ENCODE peak calls at places on chromosome 13, in nine cellular contexts. One of them, this sample, is unnamed.
A peak's percentile ranks its signal among the peaks of the same experiment; 100 is the strongest.

GRCh38 chr13:26342898-26343297 is 89.0 kb downstream of the CDK8 start:
- DNase-seq in T-helper 2 cell: no peak
- DNase-seq in astrocyte of the cerebellum: no peak
- DNase-seq in Peyer's patch: no peak
- DNase-seq in NCI-H748 treated with DMSO at 0.1 percent for 48 hours: peak; percentile 27
- DNase-seq in M059J: no peak
- DNase-seq in activated naive CD4-positive, alpha-beta T cell: no peak
- DNase-seq in stimulated activated naive CD8-positive, alpha-beta T cell treated with anti-CD3 and anti-CD28 coated beads, Interleukin-15, amount 100 ng/mL, for 72 hours: no peak
- DNase-seq in progenitor cell of endocrine pancreas: no peak
- DNase-seq in this sample: no peak

GRCh38 chr13:61113140-61113658 is 302.4 kb downstream of the PCDH20 start:
- DNase-seq in NCI-H748 treated with DMSO at 0.1 percent for 48 hours: no peak
- DNase-seq in progenitor cell of endocrine pancreas: no peak
- DNase-seq in T-helper 2 cell: no peak
- DNase-seq in activated naive CD4-positive, alpha-beta T cell: no peak
- DNase-seq in astrocyte of the cerebellum: no peak
- DNase-seq in Peyer's patch: no peak
- DNase-seq in M059J: no peak
- DNase-seq in stimulated activated naive CD8-positive, alpha-beta T cell treated with anti-CD3 and anti-CD28 coated beads, Interleukin-15, amount 100 ng/mL, for 72 hours: no peak
- DNase-seq in this sample: no peak

GRCh38 chr13:41059466-41059865 is 1.8 kb upstream of the WBP4 start:
- DNase-seq in Peyer's patch: no peak
- DNase-seq in NCI-H748 treated with DMSO at 0.1 percent for 48 hours: peak; percentile 52
- DNase-seq in T-helper 2 cell: no peak
- DNase-seq in M059J: no peak
- DNase-seq in progenitor cell of endocrine pancreas: no peak
- DNase-seq in stimulated activated naive CD8-positive, alpha-beta T cell treated with anti-CD3 and anti-CD28 coated beads, Interleukin-15, amount 100 ng/mL, for 72 hours: no peak
- DNase-seq in astrocyte of the cerebellum: no peak
- DNase-seq in activated naive CD4-positive, alpha-beta T cell: no peak
- DNase-seq in this sample: no peak

GRCh38 chr13:80030491-80030890 is 310.4 kb downstream of the SPRY2 start:
- DNase-seq in astrocyte of the cerebellum: no peak
- DNase-seq in progenitor cell of endocrine pancreas: no peak
- DNase-seq in NCI-H748 treated with DMSO at 0.1 percent for 48 hours: no peak
- DNase-seq in M059J: peak; percentile 84
- DNase-seq in T-helper 2 cell: no peak
- DNase-seq in stimulated activated naive CD8-positive, alpha-beta T cell treated with anti-CD3 and anti-CD28 coated beads, Interleukin-15, amount 100 ng/mL, for 72 hours: no peak
- DNase-seq in Peyer's patch: peak; percentile 55
- DNase-seq in activated naive CD4-positive, alpha-beta T cell: no peak
- DNase-seq in this sample: no peak

GRCh38 chr13:72651196-72651595 is 76.2 kb downstream of the MZT1 start:
- DNase-seq in stimulated activated naive CD8-positive, alpha-beta T cell treated with anti-CD3 and anti-CD28 coated beads, Interleukin-15, amount 100 ng/mL, for 72 hours: no peak
- DNase-seq in T-helper 2 cell: no peak
- DNase-seq in activated naive CD4-positive, alpha-beta T cell: no peak
- DNase-seq in progenitor cell of endocrine pancreas: no peak
- DNase-seq in Peyer's patch: no peak
- DNase-seq in NCI-H748 treated with DMSO at 0.1 percent for 48 hours: peak; percentile 64
- DNase-seq in M059J: no peak
- DNase-seq in astrocyte of the cerebellum: no peak
- DNase-seq in this sample: no peak

GRCh38 chr13:50340566-50341287 is 325.5 kb downstream of the KCNRG start:
- DNase-seq in NCI-H748 treated with DMSO at 0.1 percent for 48 hours: no peak
- DNase-seq in astrocyte of the cerebellum: no peak
- DNase-seq in T-helper 2 cell: no peak
- DNase-seq in Peyer's patch: no peak
- DNase-seq in progenitor cell of endocrine pancreas: no peak
- DNase-seq in M059J: no peak
- DNase-seq in activated naive CD4-positive, alpha-beta T cell: no peak
- DNase-seq in stimulated activated naive CD8-positive, alpha-beta T cell treated with anti-CD3 and anti-CD28 coated beads, Interleukin-15, amount 100 ng/mL, for 72 hours: no peak
- DNase-seq in this sample: no peak

GRCh38 chr13:24253520-24254150 is 55.7 kb upstream of the C1QTNF9 start:
- DNase-seq in activated naive CD4-positive, alpha-beta T cell: no peak
- DNase-seq in progenitor cell of endocrine pancreas: no peak
- DNase-seq in NCI-H748 treated with DMSO at 0.1 percent for 48 hours: no peak
- DNase-seq in astrocyte of the cerebellum: no peak
- DNase-seq in T-helper 2 cell: no peak
- DNase-seq in Peyer's patch: no peak
- DNase-seq in stimulated activated naive CD8-positive, alpha-beta T cell treated with anti-CD3 and anti-CD28 coated beads, Interleukin-15, amount 100 ng/mL, for 72 hours: peak; percentile 28
- DNase-seq in M059J: no peak
- DNase-seq in this sample: no peak

GRCh38 chr13:98041081-98041820 is 87.8 kb downstream of the IPO5 start:
- DNase-seq in progenitor cell of endocrine pancreas: no peak
- DNase-seq in NCI-H748 treated with DMSO at 0.1 percent for 48 hours: no peak
- DNase-seq in M059J: no peak
- DNase-seq in Peyer's patch: no peak
- DNase-seq in stimulated activated naive CD8-positive, alpha-beta T cell treated with anti-CD3 and anti-CD28 coated beads, Interleukin-15, amount 100 ng/mL, for 72 hours: no peak
- DNase-seq in astrocyte of the cerebellum: no peak
- DNase-seq in T-helper 2 cell: no peak
- DNase-seq in activated naive CD4-positive, alpha-beta T cell: no peak
- DNase-seq in this sample: no peak

GRCh38 chr13:61954092-61954491 is 538.4 kb upstream of the PCDH20 start:
- DNase-seq in Peyer's patch: no peak
- DNase-seq in T-helper 2 cell: no peak
- DNase-seq in astrocyte of the cerebellum: peak; percentile 40
- DNase-seq in activated naive CD4-positive, alpha-beta T cell: no peak
- DNase-seq in M059J: peak; percentile 0
- DNase-seq in progenitor cell of endocrine pancreas: no peak
- DNase-seq in NCI-H748 treated with DMSO at 0.1 percent for 48 hours: peak; percentile 48
- DNase-seq in stimulated activated naive CD8-positive, alpha-beta T cell treated with anti-CD3 and anti-CD28 coated beads, Interleukin-15, amount 100 ng/mL, for 72 hours: no peak
- DNase-seq in this sample: no peak

This sample was measured in GM10248.